ENCODE peak calls at places on chromosomes 4 and X, in ten cellular contexts. One of them, this sample, is unnamed.

GRCh38 chr4:108849611-108850406 is 87.0 kb upstream of the ETNPPL start:
- DNase-seq in right cardiac atrium: no peak
- DNase-seq in PC-9: peak
- DNase-seq in thyroid gland: no peak
- DNase-seq in CD4-positive, alpha-beta T cell: no peak
- DNase-seq in thoracic aorta: no peak
- DNase-seq in OCI-LY7: peak
- DNase-seq in GM23248: peak
- DNase-seq in cardiac muscle cell: no peak
- DNase-seq in body of pancreas: no peak
- DNase-seq in this sample: peak

GRCh38 chr4:77501240-77501639 is 104.4 kb upstream of the CXCL13 start:
- DNase-seq in right cardiac atrium: no peak
- DNase-seq in PC-9: no peak
- DNase-seq in thyroid gland: no peak
- DNase-seq in CD4-positive, alpha-beta T cell: no peak
- DNase-seq in thoracic aorta: no peak
- DNase-seq in OCI-LY7: no peak
- DNase-seq in GM23248: no peak
- DNase-seq in cardiac muscle cell: no peak
- DNase-seq in body of pancreas: no peak
- DNase-seq in this sample: no peak

GRCh38 chrX:40531056-40531826 is 49.5 kb upstream of the ATP6AP2 start:
- DNase-seq in right cardiac atrium: no peak
- DNase-seq in PC-9: no peak
- DNase-seq in thyroid gland: no peak
- DNase-seq in CD4-positive, alpha-beta T cell: no peak
- DNase-seq in thoracic aorta: no peak
- DNase-seq in OCI-LY7: no peak
- DNase-seq in GM23248: no peak
- DNase-seq in cardiac muscle cell: no peak
- DNase-seq in body of pancreas: no peak
- DNase-seq in this sample: no peak

GRCh38 chr4:127985989-127986388 is 20.8 kb downstream of the ABHD18 start:
- DNase-seq in right cardiac atrium: no peak
- DNase-seq in PC-9: no peak
- DNase-seq in thyroid gland: no peak
- DNase-seq in CD4-positive, alpha-beta T cell: no peak
- DNase-seq in thoracic aorta: no peak
- DNase-seq in OCI-LY7: no peak
- DNase-seq in GM23248: no peak
- DNase-seq in cardiac muscle cell: no peak
- DNase-seq in body of pancreas: no peak
- DNase-seq in this sample: no peak

GRCh38 chr4:168304744-168305459 is 13.7 kb downstream of the DDX60 start:
- DNase-seq in right cardiac atrium: no peak
- DNase-seq in PC-9: no peak
- DNase-seq in thyroid gland: no peak
- DNase-seq in CD4-positive, alpha-beta T cell: no peak
- DNase-seq in thoracic aorta: no peak
- DNase-seq in OCI-LY7: no peak
- DNase-seq in GM23248: peak
- DNase-seq in cardiac muscle cell: no peak
- DNase-seq in body of pancreas: no peak
- DNase-seq in this sample: peak

GRCh38 chrX:9668537-9668936 is 97.1 kb downstream of the GPR143 start:
- DNase-seq in right cardiac atrium: no peak
- DNase-seq in PC-9: no peak
- DNase-seq in thyroid gland: no peak
- DNase-seq in CD4-positive, alpha-beta T cell: no peak
- DNase-seq in thoracic aorta: no peak
- DNase-seq in OCI-LY7: no peak
- DNase-seq in GM23248: no peak
- DNase-seq in cardiac muscle cell: no peak
- DNase-seq in body of pancreas: no peak
- DNase-seq in this sample: no peak

GRCh38 chr4:72567821-72568620 is 1.0 kb downstream of the ADAMTS3 start:
- DNase-seq in right cardiac atrium: peak
- DNase-seq in PC-9: peak
- DNase-seq in thyroid gland: peak
- DNase-seq in CD4-positive, alpha-beta T cell: no peak
- DNase-seq in thoracic aorta: peak
- DNase-seq in OCI-LY7: no peak
- DNase-seq in GM23248: peak
- DNase-seq in cardiac muscle cell: peak
- DNase-seq in body of pancreas: peak
- DNase-seq in this sample: peak

GRCh38 chrX:97629597-97629985 is 745.9 kb downstream of the RPA4 start:
- DNase-seq in right cardiac atrium: no peak
- DNase-seq in PC-9: no peak
- DNase-seq in thyroid gland: no peak
- DNase-seq in CD4-positive, alpha-beta T cell: no peak
- DNase-seq in thoracic aorta: no peak
- DNase-seq in OCI-LY7: no peak
- DNase-seq in GM23248: no peak
- DNase-seq in cardiac muscle cell: no peak
- DNase-seq in body of pancreas: no peak
- DNase-seq in this sample: no peak

GRCh38 chrX:41382699-41383645 is 49.0 kb downstream of the DDX3X start:
- DNase-seq in right cardiac atrium: no peak
- DNase-seq in PC-9: peak
- DNase-seq in thyroid gland: no peak
- DNase-seq in CD4-positive, alpha-beta T cell: no peak
- DNase-seq in thoracic aorta: no peak
- DNase-seq in OCI-LY7: no peak
- DNase-seq in GM23248: peak
- DNase-seq in cardiac muscle cell: no peak
- DNase-seq in body of pancreas: no peak
- DNase-seq in this sample: no peak

GRCh38 chr4:86759298-86759697 is 89.9 kb downstream of the SLC10A6 start:
- DNase-seq in right cardiac atrium: no peak
- DNase-seq in PC-9: no peak
- DNase-seq in thyroid gland: no peak
- DNase-seq in CD4-positive, alpha-beta T cell: no peak
- DNase-seq in thoracic aorta: no peak
- DNase-seq in OCI-LY7: no peak
- DNase-seq in GM23248: no peak
- DNase-seq in cardiac muscle cell: no peak
- DNase-seq in body of pancreas: no peak
- DNase-seq in this sample: no peak

GRCh38 chrX:150842198-150842553 is 56.3 kb downstream of the CD99L2 start:
- DNase-seq in right cardiac atrium: no peak
- DNase-seq in PC-9: no peak
- DNase-seq in thyroid gland: no peak
- DNase-seq in CD4-positive, alpha-beta T cell: no peak
- DNase-seq in thoracic aorta: no peak
- DNase-seq in OCI-LY7: no peak
- DNase-seq in GM23248: no peak
- DNase-seq in cardiac muscle cell: no peak
- DNase-seq in body of pancreas: no peak
- DNase-seq in this sample: no peak

GRCh38 chr4:115485402-115485801 is 372.0 kb upstream of the NDST4 start:
- DNase-seq in right cardiac atrium: no peak
- DNase-seq in PC-9: no peak
- DNase-seq in thyroid gland: no peak
- DNase-seq in CD4-positive, alpha-beta T cell: no peak
- DNase-seq in thoracic aorta: no peak
- DNase-seq in OCI-LY7: no peak
- DNase-seq in GM23248: no peak
- DNase-seq in cardiac muscle cell: no peak
- DNase-seq in body of pancreas: no peak
- DNase-seq in this sample: no peak
- H3K27ac ChIP-seq in right cardiac atrium: no peak
- H3K27ac ChIP-seq in PC-9: no peak
- H3K27ac ChIP-seq in thyroid gland: no peak
- H3K27ac ChIP-seq in CD4-positive, alpha-beta T cell: no peak
- H3K27ac ChIP-seq in thoracic aorta: no peak
- H3K27ac ChIP-seq in OCI-LY7: no peak
- H3K27ac ChIP-seq in GM23248: no peak
- H3K27ac ChIP-seq in cardiac muscle cell: no peak
- H3K27ac ChIP-seq in body of pancreas: no peak
- H3K27ac ChIP-seq in this sample: no peak

DNA sequence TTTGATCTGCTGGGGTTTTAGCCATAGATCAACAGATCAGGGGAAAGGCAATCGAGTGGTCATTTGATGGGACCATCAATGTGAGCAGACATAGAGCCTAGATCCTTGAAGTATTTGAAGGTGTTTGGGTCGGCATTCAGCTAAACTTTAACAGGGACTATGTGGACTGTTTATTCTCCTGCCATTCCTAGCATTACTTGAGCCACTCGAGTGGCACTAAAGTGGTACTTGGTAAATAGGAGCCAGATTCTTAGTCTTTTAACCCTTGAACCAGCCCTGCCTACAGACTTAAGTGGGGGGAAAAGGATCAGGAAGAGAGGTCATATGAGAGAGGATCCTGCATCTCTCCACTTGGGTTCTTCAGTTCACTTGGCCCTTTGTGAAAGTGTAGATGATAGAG is 3.8 kb downstream of the MSN start:
- DNase-seq in right cardiac atrium: no peak
- DNase-seq in PC-9: no peak
- DNase-seq in thyroid gland: peak
- DNase-seq in CD4-positive, alpha-beta T cell: no peak
- DNase-seq in thoracic aorta: no peak
- DNase-seq in OCI-LY7: no peak
- DNase-seq in GM23248: no peak
- DNase-seq in cardiac muscle cell: no peak
- DNase-seq in body of pancreas: no peak
- DNase-seq in this sample: no peak
- H3K27ac ChIP-seq in right cardiac atrium: peak
- H3K27ac ChIP-seq in PC-9: no peak
- H3K27ac ChIP-seq in thyroid gland: peak
- H3K27ac ChIP-seq in CD4-positive, alpha-beta T cell: peak
- H3K27ac ChIP-seq in thoracic aorta: peak
- H3K27ac ChIP-seq in OCI-LY7: no peak
- H3K27ac ChIP-seq in GM23248: peak
- H3K27ac ChIP-seq in cardiac muscle cell: no peak
- H3K27ac ChIP-seq in body of pancreas: no peak
- H3K27ac ChIP-seq in this sample: peak

GRCh38 chr4:105859233-105859632 is 36.0 kb upstream of the NPNT start:
- DNase-seq in right cardiac atrium: no peak
- DNase-seq in PC-9: no peak
- DNase-seq in thyroid gland: no peak
- DNase-seq in CD4-positive, alpha-beta T cell: no peak
- DNase-seq in thoracic aorta: no peak
- DNase-seq in OCI-LY7: no peak
- DNase-seq in GM23248: peak
- DNase-seq in cardiac muscle cell: no peak
- DNase-seq in body of pancreas: no peak
- DNase-seq in this sample: peak
- H3K27ac ChIP-seq in right cardiac atrium: no peak
- H3K27ac ChIP-seq in PC-9: no peak
- H3K27ac ChIP-seq in thyroid gland: no peak
- H3K27ac ChIP-seq in CD4-positive, alpha-beta T cell: no peak
- H3K27ac ChIP-seq in thoracic aorta: no peak
- H3K27ac ChIP-seq in OCI-LY7: no peak
- H3K27ac ChIP-seq in GM23248: peak
- H3K27ac ChIP-seq in cardiac muscle cell: no peak
- H3K27ac ChIP-seq in body of pancreas: no peak
- H3K27ac ChIP-seq in this sample: no peak

DNA sequence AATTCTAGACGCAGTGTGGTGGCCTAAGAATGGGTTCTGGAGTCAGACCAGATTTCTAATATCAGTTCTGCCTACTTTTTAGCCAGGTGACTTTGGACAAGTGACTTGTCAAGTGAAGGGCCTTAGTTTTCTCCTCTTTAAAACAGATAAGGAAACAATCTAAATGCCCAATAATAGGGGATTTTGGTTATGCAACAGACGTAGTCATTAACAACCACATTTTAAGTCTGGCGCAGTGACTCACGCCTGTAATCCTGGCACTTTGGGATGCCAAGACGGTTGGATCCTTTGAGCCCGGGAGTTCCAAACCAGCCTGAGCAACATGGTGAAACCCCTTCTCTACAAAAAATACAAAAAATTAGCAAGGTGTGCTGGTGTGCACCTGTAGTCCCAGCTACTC is 2.1 kb upstream of the ZMYM3 start:
- DNase-seq in right cardiac atrium: no peak
- DNase-seq in PC-9: no peak
- DNase-seq in thyroid gland: no peak
- DNase-seq in CD4-positive, alpha-beta T cell: no peak
- DNase-seq in thoracic aorta: no peak
- DNase-seq in OCI-LY7: no peak
- DNase-seq in GM23248: no peak
- DNase-seq in cardiac muscle cell: no peak
- DNase-seq in body of pancreas: no peak
- DNase-seq in this sample: no peak
- H3K27ac ChIP-seq in right cardiac atrium: no peak
- H3K27ac ChIP-seq in PC-9: no peak
- H3K27ac ChIP-seq in thyroid gland: no peak
- H3K27ac ChIP-seq in CD4-positive, alpha-beta T cell: no peak
- H3K27ac ChIP-seq in thoracic aorta: no peak
- H3K27ac ChIP-seq in OCI-LY7: peak
- H3K27ac ChIP-seq in GM23248: no peak
- H3K27ac ChIP-seq in cardiac muscle cell: peak
- H3K27ac ChIP-seq in body of pancreas: peak
- H3K27ac ChIP-seq in this sample: no peak

GRCh38 chr4:110075083-110075738 is 123.2 kb downstream of the ELOVL6 start:
- DNase-seq in right cardiac atrium: no peak
- DNase-seq in PC-9: no peak
- DNase-seq in thyroid gland: no peak
- DNase-seq in CD4-positive, alpha-beta T cell: no peak
- DNase-seq in thoracic aorta: no peak
- DNase-seq in OCI-LY7: no peak
- DNase-seq in GM23248: no peak
- DNase-seq in cardiac muscle cell: no peak
- DNase-seq in body of pancreas: no peak
- DNase-seq in this sample: no peak
- H3K27ac ChIP-seq in right cardiac atrium: no peak
- H3K27ac ChIP-seq in PC-9: no peak
- H3K27ac ChIP-seq in thyroid gland: no peak
- H3K27ac ChIP-seq in CD4-positive, alpha-beta T cell: no peak
- H3K27ac ChIP-seq in thoracic aorta: no peak
- H3K27ac ChIP-seq in OCI-LY7: no peak
- H3K27ac ChIP-seq in GM23248: no peak
- H3K27ac ChIP-seq in cardiac muscle cell: no peak
- H3K27ac ChIP-seq in body of pancreas: no peak
- H3K27ac ChIP-seq in this sample: no peak

GRCh38 chr4:102343964-102344519 is 1.2 kb downstream of the SLC39A8 start:
- DNase-seq in right cardiac atrium: no peak
- DNase-seq in PC-9: no peak
- DNase-seq in thyroid gland: peak
- DNase-seq in CD4-positive, alpha-beta T cell: no peak
- DNase-seq in thoracic aorta: no peak
- DNase-seq in OCI-LY7: peak
- DNase-seq in GM23248: no peak
- DNase-seq in cardiac muscle cell: peak
- DNase-seq in body of pancreas: peak
- DNase-seq in this sample: no peak
- H3K27ac ChIP-seq in right cardiac atrium: peak
- H3K27ac ChIP-seq in PC-9: no peak
- H3K27ac ChIP-seq in thyroid gland: peak
- H3K27ac ChIP-seq in CD4-positive, alpha-beta T cell: peak
- H3K27ac ChIP-seq in thoracic aorta: peak
- H3K27ac ChIP-seq in OCI-LY7: peak
- H3K27ac ChIP-seq in GM23248: no peak
- H3K27ac ChIP-seq in cardiac muscle cell: peak
- H3K27ac ChIP-seq in body of pancreas: peak
- H3K27ac ChIP-seq in this sample: peak

DNA sequence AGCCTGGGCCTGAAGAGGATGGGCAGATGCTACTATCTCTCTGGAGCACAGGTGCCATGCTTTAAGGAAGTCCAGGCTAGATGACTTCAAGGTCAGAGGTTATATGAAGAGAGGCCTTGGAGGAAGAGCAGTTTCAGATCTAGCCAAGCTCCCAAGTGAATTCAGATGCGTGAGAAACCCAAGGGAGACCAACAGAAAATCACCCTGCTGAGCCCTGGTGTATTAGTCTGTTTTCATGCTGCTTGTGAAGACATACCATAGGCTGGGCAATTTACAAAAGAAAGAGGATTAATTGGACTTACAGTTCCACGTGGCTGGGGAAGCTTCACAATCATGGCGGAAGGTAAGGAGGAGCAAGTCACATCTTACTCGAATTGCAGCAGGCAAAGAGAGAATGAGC is 47.8 kb upstream of the LGI2 start:
- DNase-seq in right cardiac atrium: no peak
- DNase-seq in PC-9: no peak
- DNase-seq in thyroid gland: no peak
- DNase-seq in CD4-positive, alpha-beta T cell: no peak
- DNase-seq in thoracic aorta: no peak
- DNase-seq in OCI-LY7: no peak
- DNase-seq in GM23248: no peak
- DNase-seq in cardiac muscle cell: no peak
- DNase-seq in body of pancreas: no peak
- DNase-seq in this sample: no peak
- H3K27ac ChIP-seq in right cardiac atrium: no peak
- H3K27ac ChIP-seq in PC-9: no peak
- H3K27ac ChIP-seq in thyroid gland: no peak
- H3K27ac ChIP-seq in CD4-positive, alpha-beta T cell: no peak
- H3K27ac ChIP-seq in thoracic aorta: no peak
- H3K27ac ChIP-seq in OCI-LY7: no peak
- H3K27ac ChIP-seq in GM23248: no peak
- H3K27ac ChIP-seq in cardiac muscle cell: peak
- H3K27ac ChIP-seq in body of pancreas: no peak
- H3K27ac ChIP-seq in this sample: no peak

This sample was measured in epithelial cell of prostate.